ENCODE peak calls at places on chromosomes 2 and 18, in seven cellular contexts. D is stomach, P is Peyer's patch, O is ovary, Z is tibial nerve, I is adrenal gland, L is body of pancreas. T is an unnamed sample. For H3K36me3, the result is how much of the 10 kb centered on the place peaks cover.

GRCh38 chr2:123958011-123958410 is 67.1 kb upstream of the CNTNAP5 start:
- DNase-seq in D (no peak), L (no peak), P (no peak), Z (no peak), I (no peak), O (no peak), T (no peak)

GRCh38 chr2:136767030-136767429 is 1.7 kb downstream of the THSD7B start:
- DNase-seq in Z (no peak), L (no peak), D (no peak), O (no peak), I (no peak), P (no peak), T (no peak)

GRCh38 chr2:200028998-200029397 is 73.6 kb downstream of the MAIP1 start:
- DNase-seq in Z (no peak), O (no peak), I (no peak), L (no peak), D (no peak), P (no peak), T (no peak)

GRCh38 chr2:174631009-174631981 is 33.7 kb upstream of the WIPF1 start:
- DNase-seq in D (no peak), P (no peak), I (no peak), Z (no peak), O (no peak), L (no peak), T (no peak)

GRCh38 chr18:47321815-47322214 is 70.4 kb upstream of the SKOR2 start:
- DNase-seq in P (no peak), L (no peak), D (no peak), O (no peak), Z (no peak), I (no peak), T (no peak)

GRCh38 chr2:117917223-117917917 is 96.5 kb downstream of the CCDC93 start:
- DNase-seq in P (no peak), D (no peak), O (no peak), L (no peak), Z (no peak), I (no peak), T (no peak)

GRCh38 chr2:238202326-238203103 is 980 bp downstream of the ILKAP start:
- DNase-seq in P (no peak), L (no peak), D (no peak), Z (no peak), I (peak), O (no peak), T (no peak)

GRCh38 chr2:70979626-70980025 is 1.2 kb downstream of the ANKRD53 start:
- DNase-seq in D (no peak), O (no peak), I (no peak), L (no peak), Z (no peak), P (no peak), T (peak)

GRCh38 chr2:61793389-61793836 is 60.4 kb downstream of the FAM161A start:
- DNase-seq in I (peak), D (peak), P (peak), O (peak), L (peak), Z (peak), T (peak)

GRCh38 chr18:23053756-23054457 is 81.4 kb upstream of the CABLES1 start:
- DNase-seq in D (peak), O (no peak), P (no peak), I (peak), L (peak), Z (no peak), T (peak)

GRCh38 chr18:75071866-75072671 is 136.9 kb downstream of the PTGR3 start:
- DNase-seq in L (no peak), O (no peak), I (no peak), P (no peak), Z (no peak), D (no peak), T (peak)

GRCh38 chr2:210250577-210250976 is 25.3 kb upstream of the ACADL start:
- DNase-seq in L (no peak), O (no peak), D (no peak), I (no peak), Z (no peak), P (no peak), T (no peak)

GRCh38 chr18:78740876-78741275 is 238.7 kb upstream of the SALL3 start:
- DNase-seq in I (no peak), D (no peak), O (no peak), P (no peak), L (no peak), Z (no peak), T (no peak)

GRCh38 chr18:69974365-69974764 is 26.7 kb upstream of the CD226 start:
- DNase-seq in L (no peak), O (no peak), P (no peak), D (no peak), Z (no peak), I (no peak), T (no peak)

GRCh38 chr2:29253026-29253425 is 137.8 kb downstream of the CLIP4 start:
- DNase-seq in L (no peak), I (no peak), D (no peak), Z (no peak), P (no peak), O (no peak), T (no peak)

GRCh38 chr2:101803945-101804696 is 106.6 kb downstream of the MAP4K4 start:
- DNase-seq in O (no peak), Z (no peak), P (no peak), L (no peak), D (no peak), I (no peak), T (no peak)

GRCh38 chr2:25276569-25277465 is 64.9 kb downstream of the DNMT3A start:
- DNase-seq in O (peak), L (peak), D (peak), P (peak), Z (no peak), I (peak), T (peak)

GRCh38 chr2:183079335-183079775 is 808 bp downstream of the DUSP19 start:
- DNase-seq in O (no peak), L (peak), D (no peak), Z (no peak), I (peak), P (no peak), T (no peak)

GRCh38 chr2:75521225-75521872 is 39.4 kb downstream of the EVA1A start:
- DNase-seq in O (no peak), L (no peak), D (no peak), P (no peak), Z (no peak), I (no peak), T (no peak)

GRCh38 chr2:240655931-240656886 is 26.5 kb downstream of the AQP12B start:
- DNase-seq in O (no peak), Z (no peak), L (no peak), P (no peak), D (no peak), I (no peak), T (no peak)

GRCh38 chr2:120765911-120766757 is 30.5 kb downstream of the GLI2 start:
- DNase-seq in L (peak), D (peak), I (peak), O (peak), P (peak), Z (peak), T (peak)

GRCh38 chr2:18559531-18559930 is 922 bp downstream of the RDH14 start:
- DNase-seq in O (no peak), D (no peak), L (no peak), Z (no peak), P (peak), I (no peak), T (no peak)

GRCh38 chr2:200373973-200374416 is 67.5 kb downstream of the SPATS2L start:
- DNase-seq in Z (no peak), L (no peak), O (no peak), D (no peak), I (no peak), P (no peak), T (peak)

GRCh38 chr2:112272669-112273068 is 2.7 kb upstream of the ZC3H6 start:
- DNase-seq in Z (no peak), P (no peak), I (peak), L (no peak), D (no peak), O (no peak), T (no peak)

GRCh38 chr2:54676656-54677055 is 46.8 kb upstream of the EML6 start:
- DNase-seq in I (no peak), L (no peak), P (no peak), D (no peak), Z (no peak), O (no peak), T (no peak)

GRCh38 chr2:206642075-206643025 is at the start of gene FAM237A:
- DNase-seq in L (peak), Z (peak), I (peak), D (no peak), P (no peak), O (no peak), T (no peak)

GRCh38 chr2:73995810-73996209 is 11.1 kb downstream of the TET3 start:
- DNase-seq in I (no peak), L (no peak), P (no peak), O (no peak), D (no peak), Z (no peak), T (no peak)

GRCh38 chr18:22933206-22933957 is at the start of gene RBBP8:
- DNase-seq in P (peak), Z (peak), L (peak), I (peak), O (peak), D (peak), T (peak)

GRCh38 chr2:219560037-219560892 is 11.1 kb downstream of the OBSL1 start:
- DNase-seq in D (no peak), P (peak), Z (no peak), L (peak), I (no peak), O (peak), T (no peak)

GRCh38 chr2:96105152-96105915 is 11.0 kb downstream of the ADRA2B start:
- DNase-seq in L (no peak), Z (no peak), I (no peak), D (no peak), O (no peak), P (peak), T (no peak)

GRCh38 chr2:235854276-235854675 is 313.9 kb downstream of the GBX2 start:
- DNase-seq in D (no peak), I (no peak), O (no peak), L (no peak), P (no peak), Z (no peak), T (no peak)

GRCh38 chr18:58316400-58316942 is 272.4 kb downstream of the NEDD4L start:
- DNase-seq in I (no peak), P (no peak), D (no peak), Z (no peak), L (no peak), O (no peak), T (no peak)

GRCh38 chr18:58313491-58314032 is 269.5 kb downstream of the NEDD4L start:
- DNase-seq in I (peak), Z (no peak), D (peak), P (peak), O (no peak), L (peak), T (peak)

GRCh38 chr18:58315739-58316215 is 271.8 kb downstream of the NEDD4L start:
- DNase-seq in O (no peak), L (peak), D (no peak), Z (no peak), I (peak), P (peak), T (peak)

GRCh38 chr18:58315041-58315440 is 271.0 kb downstream of the NEDD4L start:
- DNase-seq in I (peak), Z (no peak), D (no peak), O (no peak), P (no peak), L (no peak), T (no peak)

DNA sequence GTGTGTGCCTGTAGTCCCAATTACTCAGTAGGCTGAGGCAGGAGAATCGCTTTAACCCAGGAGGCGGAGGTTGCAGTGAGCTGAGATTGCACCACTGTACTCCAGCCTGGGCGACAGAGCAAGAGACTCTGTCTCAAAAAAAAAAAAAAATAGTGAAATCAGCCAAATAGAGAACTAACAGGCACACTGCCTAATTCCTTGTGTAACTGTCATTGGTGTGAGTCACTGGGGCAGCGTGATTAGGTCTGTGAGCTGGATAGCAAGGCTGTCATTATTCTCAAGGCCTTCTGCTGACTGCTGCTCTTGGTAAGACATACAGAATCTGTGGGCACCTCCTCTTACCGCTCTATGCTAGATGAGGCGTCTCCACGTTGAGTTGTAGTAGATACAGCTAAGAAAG is 270.3 kb downstream of the NEDD4L start:
- DNase-seq in Z (peak), O (peak), P (no peak), L (peak), I (peak), D (peak), T (peak)
- TF ChIP-seq POLR2A in Z (no peak), O (no peak), P (no peak), L (peak), I (peak), D (no peak), T (peak)

GRCh38 chr2:127506502-127506901 is 19.8 kb downstream of the IWS1 start:
- DNase-seq in P (no peak), I (no peak), D (no peak), O (no peak), Z (no peak), L (no peak), T (no peak)

GRCh38 chr2:127508025-127508620 is 18.2 kb downstream of the IWS1 start:
- DNase-seq in I (no peak), P (no peak), D (no peak), O (no peak), L (no peak), Z (no peak), T (no peak)

GRCh38 chr2:127504552-127505460 is 21.5 kb downstream of the IWS1 start:
- DNase-seq in I (no peak), Z (no peak), O (no peak), D (no peak), L (no peak), P (no peak), T (no peak)

GRCh38 chr2:127498386-127498785 is 27.9 kb downstream of the IWS1 start:
- DNase-seq in I (no peak), P (no peak), Z (no peak), L (no peak), D (no peak), O (no peak), T (no peak)

DNA sequence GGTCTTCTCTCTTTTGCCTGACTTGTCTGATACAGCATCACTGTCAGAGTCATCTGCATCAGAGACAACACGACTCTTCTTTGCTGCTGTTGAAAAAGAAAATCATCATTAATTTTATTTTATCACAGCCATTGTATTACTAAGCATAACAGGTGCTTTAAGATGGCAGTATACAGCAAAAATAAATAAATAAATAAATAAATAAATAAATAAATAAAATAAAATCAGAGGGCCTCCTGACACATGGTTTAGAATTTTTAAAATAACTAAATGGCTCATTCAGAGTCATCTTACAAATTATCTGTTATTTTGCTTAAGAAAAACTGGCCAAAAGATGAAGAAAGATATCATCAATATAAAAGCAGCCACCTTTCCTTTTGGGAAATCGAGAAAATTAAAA is 22.8 kb downstream of the IWS1 start:
- DNase-seq in O (no peak), D (no peak), L (no peak), P (no peak), I (no peak), Z (no peak), T (no peak)
- H3K36me3 ChIP-seq in O (under half), D (half or more), L (under half), P (under half), I (half or more), Z (under half), T (half or more)

DNA sequence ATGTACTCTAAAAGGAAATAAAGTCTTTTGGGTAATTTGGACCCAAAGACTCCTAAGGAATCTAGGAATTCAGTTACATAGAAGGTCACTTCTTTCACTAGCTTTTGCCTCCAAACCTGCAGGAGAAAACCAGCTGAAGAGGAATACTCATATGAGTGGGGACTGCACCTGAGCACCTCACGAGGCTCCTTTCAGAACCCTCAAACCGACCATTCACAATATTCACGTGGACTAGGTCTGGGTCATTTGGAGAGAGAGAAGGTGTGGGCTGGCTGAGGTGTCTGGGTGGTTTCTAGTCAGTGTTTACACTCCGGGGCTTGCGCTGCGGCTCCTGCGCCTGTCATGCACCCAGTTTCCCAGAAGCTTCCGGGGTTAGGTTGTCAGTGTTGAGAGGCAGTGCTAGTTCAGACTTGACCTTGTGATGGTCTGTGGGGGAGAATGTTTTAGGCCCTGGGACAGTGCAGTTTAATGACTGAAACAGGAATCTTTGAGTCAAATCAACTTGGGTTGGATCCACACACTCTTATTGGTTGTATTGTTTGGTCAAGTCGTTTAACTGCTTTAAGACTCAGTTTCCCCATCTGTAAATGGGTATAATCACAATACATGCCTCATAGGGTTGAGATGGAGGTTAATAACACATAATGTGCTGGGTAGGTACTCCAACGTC is 78.4 kb downstream of the LIMS1 start:
- DNase-seq in L (no peak), I (no peak), O (no peak), P (no peak), D (peak), Z (no peak), T (peak)
- TF ChIP-seq POLR2A in L (no peak), I (no peak), O (no peak), P (no peak), D (no peak), Z (no peak), T (no peak)

GRCh38 chr2:64638502-64639120 is 15.1 kb downstream of the SERTAD2 start:
- DNase-seq in O (no peak), Z (no peak), P (no peak), I (no peak), L (no peak), D (no peak), T (no peak)
- H3K36me3 ChIP-seq in O (under half), Z (under half), P (under half), I (under half), L (under half), D (under half), T (under half)

DNA sequence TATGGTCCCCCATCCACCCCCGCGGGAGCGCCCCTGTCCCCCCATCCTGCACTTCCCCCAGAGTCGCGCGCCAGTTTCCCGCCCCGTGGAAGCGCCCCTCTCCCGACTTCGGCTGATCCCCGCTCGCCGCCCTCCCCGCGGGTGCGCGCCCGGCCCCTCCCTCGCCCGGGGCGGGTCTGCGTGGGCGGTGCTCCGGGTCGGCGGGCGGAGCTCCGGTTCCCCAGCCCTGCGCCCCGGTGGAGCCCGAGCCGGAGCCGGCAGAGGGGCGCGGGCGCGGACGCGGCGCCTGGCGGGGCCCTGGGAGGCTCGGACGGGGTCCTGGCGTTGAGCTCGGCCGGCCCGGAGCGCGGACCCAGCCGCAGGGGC is at the start of gene SNTG2:
- DNase-seq in I (peak), P (no peak), O (peak), L (peak), D (peak), Z (peak), T (peak)
- TF ChIP-seq POLR2A in I (no peak), P (no peak), O (no peak), L (no peak), D (no peak), Z (no peak), T (no peak)

DNA sequence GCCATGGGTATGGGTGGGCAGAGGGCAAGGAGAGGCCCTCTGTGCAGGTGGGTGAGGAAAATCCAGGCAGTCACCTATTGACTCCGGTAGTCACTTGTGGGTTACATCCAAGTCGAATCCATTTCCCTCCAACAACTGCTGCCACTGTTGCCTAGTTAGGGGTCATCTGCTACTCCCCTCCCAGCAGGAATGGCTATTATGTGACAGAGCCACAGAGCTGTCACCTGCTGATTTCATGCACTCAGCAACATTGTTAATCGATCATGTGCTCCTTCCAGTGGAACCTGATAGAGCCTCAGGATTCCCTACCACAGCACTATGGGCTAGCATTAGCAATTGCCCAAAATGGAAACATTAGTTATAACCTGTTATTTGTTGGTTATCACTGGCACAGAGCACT is 31.4 kb downstream of the POLR1A start:
- DNase-seq in D (no peak), I (no peak), Z (no peak), O (no peak), P (no peak), L (no peak), T (no peak)
- H3K36me3 ChIP-seq in D (half or more), I (under half), Z (under half), O (under half), P (under half), L (under half), T (under half)

DNA sequence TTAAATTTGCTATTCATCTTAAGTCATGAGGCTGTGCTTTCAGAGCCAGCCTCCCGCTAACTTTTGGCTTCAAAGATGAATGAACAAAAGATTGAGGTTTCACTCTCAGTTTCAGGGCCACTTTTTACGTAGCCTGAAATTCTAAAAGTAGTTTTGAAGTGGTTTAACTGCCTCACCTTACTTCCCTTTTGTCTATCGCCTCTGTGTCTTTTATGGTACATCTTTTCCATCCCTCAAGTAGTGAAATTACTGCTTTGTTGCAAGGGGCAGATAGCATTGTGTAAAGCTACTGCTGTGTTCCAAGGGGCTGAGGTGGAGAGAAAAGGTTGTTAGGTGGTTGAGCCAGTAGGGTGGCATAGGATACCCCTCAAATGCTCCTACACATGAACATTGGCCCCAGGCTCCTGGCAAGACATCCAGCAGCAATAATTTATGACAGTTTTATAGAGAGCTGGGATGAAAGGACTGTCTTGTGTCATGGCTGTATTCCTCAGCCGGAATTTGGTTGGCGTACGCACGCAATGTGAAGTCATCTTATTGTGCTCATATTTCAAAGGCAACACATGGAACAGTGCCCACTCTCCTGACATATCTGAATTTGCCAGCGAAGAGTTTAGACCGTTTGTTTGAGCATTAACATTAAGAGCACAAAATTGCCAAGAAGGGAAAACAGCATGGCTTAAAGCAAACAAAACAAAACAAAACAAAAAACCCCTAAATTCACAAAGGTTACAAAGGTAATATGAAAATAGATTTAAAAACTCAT is 32.2 kb downstream of the QPCT start:
- DNase-seq in P (no peak), D (no peak), Z (peak), L (no peak), O (peak), I (peak), T (no peak)
- TF ChIP-seq POLR2A in P (no peak), D (no peak), Z (no peak), L (no peak), O (no peak), I (peak), T (no peak)

T was measured in upper lobe of left lung.